ENCODE peak calls at places on chromosome 5, in eight cellular contexts. J is Peyer's patch, X is PC-3, K is lower lobe of right lung, R is IMR-90, M is GM23338, T is dorsolateral prefrontal cortex, E is fibroblast of lung. P is an unnamed sample.

GRCh38 chr5:51484326-51484725 is 101.1 kb downstream of the ISL1 start:
- DNase-seq in J (no peak), X (no peak), K (no peak), R (no peak), M (no peak), T (no peak), E (no peak), P (no peak)

GRCh38 chr5:91928751-91929521 is 545.8 kb upstream of the ARRDC3 start:
- DNase-seq in J (no peak), X (peak), K (no peak), R (peak), M (peak), T (no peak), E (peak), P (no peak)

GRCh38 chr5:136004436-136004835 is 24.4 kb upstream of the TGFBI start:
- DNase-seq in J (no peak), X (peak), K (no peak), R (peak), M (no peak), T (no peak), E (peak), P (no peak)

GRCh38 chr5:172528440-172528839 is 74.1 kb upstream of the SH3PXD2B start:
- DNase-seq in J (no peak), X (no peak), K (no peak), R (no peak), M (no peak), T (no peak), E (no peak), P (no peak)

GRCh38 chr5:143605403-143606005 is 202.0 kb upstream of the NR3C1 start:
- DNase-seq in J (peak), X (peak), K (no peak), R (peak), M (no peak), T (no peak), E (peak), P (peak)

GRCh38 chr5:131264453-131265200 is 774 bp downstream of the CDC42SE2 start:
- DNase-seq in J (no peak), X (peak), K (peak), R (peak), M (peak), T (no peak), E (no peak), P (peak)

GRCh38 chr5:178531786-178532185 is 58.4 kb downstream of the COL23A1 start:
- DNase-seq in J (no peak), X (no peak), K (no peak), R (no peak), M (no peak), T (no peak), E (no peak), P (no peak)

GRCh38 chr5:127785098-127785927 is 82.1 kb downstream of the CCDC192 start:
- DNase-seq in J (no peak), X (peak), K (no peak), R (peak), M (no peak), T (no peak), E (peak), P (no peak)

GRCh38 chr5:65334077-65334476 is 147.6 kb downstream of the ADAMTS6 start:
- DNase-seq in J (no peak), X (no peak), K (no peak), R (no peak), M (peak), T (no peak), E (no peak), P (no peak)

GRCh38 chr5:23027341-23027740 is 174.2 kb upstream of the CDH12 start:
- DNase-seq in J (no peak), X (no peak), K (no peak), R (no peak), M (no peak), T (no peak), E (no peak), P (no peak)

GRCh38 chr5:95080456-95080855 is 204.4 kb downstream of the MCTP1 start:
- DNase-seq in J (no peak), X (no peak), K (no peak), R (no peak), M (no peak), T (no peak), E (peak), P (no peak)

GRCh38 chr5:87551807-87552377 is 139.2 kb upstream of the CCNH start:
- DNase-seq in J (no peak), X (no peak), K (no peak), R (no peak), M (no peak), T (no peak), E (no peak), P (no peak)

GRCh38 chr5:154830219-154830595 is 20.2 kb downstream of the FAXDC2 start:
- DNase-seq in J (no peak), X (no peak), K (no peak), R (no peak), M (no peak), T (no peak), E (no peak), P (no peak)
- H3K27ac ChIP-seq in J (peak), X (peak), K (no peak), R (no peak), M (no peak), T (no peak), E (no peak), P (peak)

DNA sequence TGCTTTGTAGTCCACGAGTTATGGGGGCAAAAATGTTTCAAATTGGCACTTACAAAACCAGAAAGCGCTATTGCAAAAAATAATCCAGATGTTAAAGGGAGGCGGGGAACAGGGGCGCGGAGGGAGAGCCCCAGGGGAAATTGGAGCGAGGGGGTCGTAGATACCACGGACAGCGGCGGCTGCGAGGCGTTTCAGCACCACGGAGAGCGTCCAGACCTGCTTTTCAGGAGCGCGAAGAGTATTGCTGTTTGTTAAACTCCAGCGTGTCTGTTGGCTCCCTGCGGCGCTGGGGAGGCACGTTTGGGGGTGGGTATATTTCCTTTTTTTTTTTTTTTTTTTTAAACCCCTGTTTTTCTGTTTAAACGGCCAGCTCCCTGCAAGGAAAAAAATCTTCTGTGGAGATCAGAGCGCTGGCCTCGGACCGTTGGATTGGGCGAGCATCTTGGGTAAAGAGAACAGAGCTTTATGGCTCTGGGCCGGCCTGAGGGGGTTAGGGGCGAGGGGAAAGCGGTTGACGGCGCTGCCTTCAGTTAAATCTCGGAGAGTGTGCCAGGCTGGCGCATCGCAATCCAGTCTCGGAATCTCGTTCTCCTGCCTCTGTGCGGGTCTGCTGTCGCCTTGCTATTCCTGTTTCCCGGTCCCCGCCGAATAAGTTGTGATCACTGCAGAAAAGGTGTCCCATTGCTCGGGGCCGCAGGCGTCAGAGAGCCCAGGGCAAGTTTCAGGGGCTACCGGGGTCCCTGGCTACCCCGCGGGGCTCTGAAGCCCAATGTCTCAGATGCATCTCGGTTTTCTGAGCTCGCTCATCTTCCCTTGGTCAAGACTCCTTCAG is at the start of gene GLRA1:
- DNase-seq in J (no peak), X (peak), K (peak), R (peak), M (peak), T (no peak), E (peak), P (peak)
- H3K4me3 ChIP-seq in J (no peak), X (no peak), K (no peak), R (no peak), M (peak), T (peak), E (no peak), P (no peak)

GRCh38 chr5:129698661-129699060 is 49.2 kb upstream of the MINAR2 start:
- DNase-seq in J (no peak), X (no peak), K (no peak), R (no peak), M (no peak), T (no peak), E (peak), P (no peak)
- TF ChIP-seq CTCF in J (no peak), X (no peak), K (no peak), R (no peak), M (peak), T (no peak), E (peak), P (no peak)

GRCh38 chr5:166062092-166062491 is 2229.4 kb upstream of the WWC1 start:
- DNase-seq in J (no peak), X (no peak), K (no peak), R (no peak), M (no peak), T (no peak), E (no peak), P (no peak)

GRCh38 chr5:166062719-166063118 is 2228.7 kb upstream of the WWC1 start:
- DNase-seq in J (no peak), X (no peak), K (no peak), R (no peak), M (no peak), T (no peak), E (no peak), P (no peak)
- H3K27ac ChIP-seq in J (no peak), X (no peak), K (no peak), R (no peak), M (no peak), T (no peak), E (no peak), P (no peak)

DNA sequence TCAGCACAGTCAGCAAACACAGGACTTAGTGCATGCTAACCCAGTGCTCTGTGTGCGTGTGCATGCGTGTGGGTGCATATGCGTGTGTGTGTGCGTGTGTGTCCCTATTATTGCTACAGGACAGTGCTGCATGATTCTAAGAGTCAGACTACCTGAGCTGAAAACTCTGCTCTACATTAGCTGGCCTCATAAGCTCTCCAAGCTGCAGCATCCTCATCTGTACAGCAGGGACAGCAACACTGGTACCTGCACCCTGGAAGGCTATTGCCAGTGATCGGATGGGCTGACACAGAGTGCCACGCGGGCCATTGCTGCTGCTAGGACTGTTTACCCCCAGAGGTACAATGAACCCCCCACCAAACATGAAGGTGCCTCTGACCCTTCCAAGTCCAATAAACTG is 1.2 kb downstream of the ADAMTS12 start:
- DNase-seq in J (no peak), X (no peak), K (no peak), R (peak), M (peak), T (no peak), E (peak), P (no peak)
- H3K4me3 ChIP-seq in J (no peak), X (no peak), K (peak), R (peak), M (peak), T (no peak), E (peak), P (peak)

DNA sequence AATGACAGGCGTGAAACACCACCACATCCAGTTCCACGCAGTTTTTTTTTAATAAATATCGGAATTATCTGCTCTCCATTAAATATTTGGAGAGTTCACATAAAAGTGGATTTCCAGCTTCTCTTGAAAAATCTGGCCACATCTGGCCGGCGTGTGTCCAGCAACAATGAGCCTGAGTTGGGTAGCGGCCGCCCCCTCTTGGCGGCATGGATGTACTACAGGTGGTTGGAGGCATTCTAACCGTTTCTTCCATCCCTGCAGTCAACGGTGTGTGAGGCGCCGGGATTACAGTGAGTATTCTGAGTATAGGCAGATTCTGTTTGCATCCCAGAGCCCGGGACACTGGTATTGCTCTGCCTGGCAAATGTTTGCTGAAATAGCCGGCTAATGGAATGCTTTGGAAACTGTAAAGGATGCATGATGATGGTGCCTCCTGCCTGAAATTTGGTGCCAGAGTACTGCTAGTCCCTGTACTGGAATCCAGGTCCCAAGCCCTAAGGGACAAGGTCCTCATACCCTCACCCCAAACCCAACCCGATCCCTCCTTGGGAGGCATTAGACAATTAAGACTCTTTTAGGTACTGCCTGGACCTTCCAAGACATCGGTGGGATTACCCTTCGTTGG is 13.6 kb upstream of the GM2A start:
- DNase-seq in J (peak), X (peak), K (peak), R (peak), M (peak), T (peak), E (peak), P (peak)
- TF ChIP-seq CTCF in J (peak), X (peak), K (peak), R (peak), M (peak), T (peak), E (peak), P (peak)

P was measured in left lung.